ENCODE peak calls at places on chromosomes 5 and 9, in eight cellular contexts. P is lower lobe of right lung, X is PC-9, U is HAP-1, M is fibroblast of lung, V is neuronal stem cell, R is A673, F is mammary epithelial cell. A is an unnamed sample. For H3K9me3, the result is how much of the 10 kb centered on the place peaks cover.

GRCh38 chr9:7258688-7259396 is 501.1 kb downstream of the KDM4C start:
- DNase-seq in P (no peak), X (no peak), U (no peak), M (no peak), V (no peak), R (no peak), F (no peak), A (no peak)

GRCh38 chr5:174872271-174872670 is 147.9 kb downstream of the MSX2 start:
- DNase-seq in P (no peak), X (no peak), U (no peak), M (peak), V (no peak), R (no peak), F (no peak), A (no peak)

GRCh38 chr9:116165912-116166311 is 12.3 kb downstream of the PAPPA start:
- DNase-seq in P (no peak), X (no peak), U (no peak), M (no peak), V (no peak), R (no peak), F (no peak), A (no peak)

GRCh38 chr9:137158625-137159024 is 11.2 kb downstream of the LRRC26 start:
- DNase-seq in P (no peak), X (no peak), U (no peak), M (no peak), V (no peak), R (no peak), F (no peak), A (no peak)

GRCh38 chr5:166648736-166649135 is 1642.7 kb upstream of the WWC1 start:
- DNase-seq in P (no peak), X (no peak), U (no peak), M (no peak), V (no peak), R (no peak), F (no peak), A (no peak)

GRCh38 chr9:112377087-112377486 is 2.8 kb upstream of the HSDL2 start:
- DNase-seq in P (no peak), X (no peak), U (no peak), M (no peak), V (no peak), R (no peak), F (peak), A (no peak)

GRCh38 chr9:124078641-124079040 is 67.1 kb downstream of the LHX2 start:
- DNase-seq in P (no peak), X (peak), U (no peak), M (peak), V (no peak), R (no peak), F (peak), A (no peak)

GRCh38 chr9:38153910-38154291 is 84.9 kb upstream of the SHB start:
- DNase-seq in P (no peak), X (no peak), U (no peak), M (no peak), V (no peak), R (no peak), F (no peak), A (no peak)

GRCh38 chr9:23643656-23644258 is 182.3 kb downstream of the ELAVL2 start:
- DNase-seq in P (no peak), X (no peak), U (no peak), M (peak), V (no peak), R (no peak), F (peak), A (no peak)

GRCh38 chr9:1454980-1455367 is 404.8 kb downstream of the DMRT2 start:
- DNase-seq in P (no peak), X (no peak), U (no peak), M (no peak), V (no peak), R (no peak), F (no peak), A (no peak)

DNA sequence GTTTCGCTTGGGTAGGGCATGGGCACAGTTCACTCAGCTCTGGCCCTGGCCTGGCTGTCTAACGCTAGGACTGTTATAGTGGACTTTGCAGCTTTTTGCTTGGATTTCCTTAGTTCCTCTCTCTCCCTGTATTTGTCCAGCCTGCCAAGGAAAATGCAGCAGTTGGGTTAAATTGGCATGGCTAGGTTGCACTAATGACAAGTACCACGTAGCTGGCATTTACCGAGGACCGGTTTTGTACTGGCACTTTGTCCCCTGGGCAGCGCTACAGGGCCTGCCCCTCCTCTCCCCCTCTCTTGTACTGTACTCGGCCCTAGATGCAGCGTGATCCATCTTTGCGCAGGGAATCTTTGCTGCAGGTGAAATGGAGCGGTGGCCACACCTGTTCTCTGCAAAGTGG is 2.4 kb downstream of the WDR5 start:
- DNase-seq in P (no peak), X (no peak), U (no peak), M (no peak), V (no peak), R (no peak), F (no peak), A (no peak)
- H3K4me3 ChIP-seq in P (no peak), X (no peak), U (no peak), M (peak), V (no peak), R (no peak), F (no peak), A (no peak)

DNA sequence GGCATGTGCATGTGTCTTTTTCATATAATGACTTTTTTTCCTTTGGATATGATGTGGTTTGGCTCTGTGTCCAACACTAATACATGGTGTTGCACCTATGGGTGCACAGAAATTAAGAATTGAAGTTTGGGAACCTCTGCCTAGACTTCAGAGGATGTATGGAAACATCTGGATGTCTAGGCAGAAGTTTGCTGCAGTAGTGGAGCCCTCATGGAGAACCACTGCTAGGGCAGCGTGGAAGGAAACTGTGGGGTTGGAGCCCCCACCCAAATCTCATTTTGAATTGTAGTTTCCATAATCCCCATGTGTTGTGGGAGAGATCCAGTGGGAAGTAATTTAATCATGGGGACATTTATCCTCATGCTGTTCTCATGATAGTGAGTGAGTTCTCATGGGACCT is 235.0 kb upstream of the TRPC7 start:
- DNase-seq in P (no peak), X (no peak), U (no peak), M (no peak), V (no peak), R (no peak), F (no peak), A (no peak)
- H3K9me3 ChIP-seq in P (under half), X (under half), U (under half), M (under half), V (under half), R (under half), F (under half), A (under half)

GRCh38 chr9:133347515-133347984 is 381 bp downstream of the MED22 start:
- DNase-seq in P (peak), X (peak), U (no peak), M (peak), V (peak), R (peak), F (peak), A (no peak)
- H3K4me3 ChIP-seq in P (peak), X (peak), U (peak), M (peak), V (peak), R (peak), F (peak), A (peak)

GRCh38 chr5:178766936-178767912 is 36.8 kb upstream of the ZNF354A start:
- DNase-seq in P (no peak), X (no peak), U (no peak), M (no peak), V (no peak), R (no peak), F (no peak), A (no peak)

GRCh38 chr5:178757410-178757809 is 27.0 kb upstream of the ZNF354A start:
- DNase-seq in P (no peak), X (no peak), U (no peak), M (no peak), V (no peak), R (no peak), F (no peak), A (no peak)

GRCh38 chr5:178762960-178763359 is 32.5 kb upstream of the ZNF354A start:
- DNase-seq in P (no peak), X (no peak), U (no peak), M (no peak), V (no peak), R (no peak), F (no peak), A (no peak)

GRCh38 chr5:178765753-178766300 is 35.4 kb upstream of the ZNF354A start:
- DNase-seq in P (no peak), X (no peak), U (no peak), M (no peak), V (no peak), R (no peak), F (peak), A (no peak)

DNA sequence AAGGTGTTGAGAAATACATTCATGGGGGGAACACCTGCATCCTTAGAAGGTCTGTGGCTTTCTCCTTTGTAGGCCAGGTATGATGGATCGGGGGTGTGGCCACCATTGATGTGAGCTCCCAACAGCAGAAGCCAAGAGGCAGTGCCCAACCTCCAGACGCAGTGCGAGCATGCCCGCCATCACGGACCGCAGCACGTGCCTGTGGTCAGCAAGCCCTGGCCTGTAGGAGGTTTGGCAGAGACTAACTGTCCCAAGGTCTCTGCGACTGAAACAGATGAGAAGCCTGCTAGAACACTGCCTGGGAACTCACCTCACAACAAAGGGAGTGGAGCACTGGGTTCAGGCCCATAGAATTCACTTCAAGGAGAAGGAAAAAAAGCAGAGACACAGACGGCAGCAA is 31.9 kb upstream of the ZNF354A start:
- DNase-seq in P (no peak), X (no peak), U (no peak), M (no peak), V (no peak), R (no peak), F (peak), A (no peak)
- H3K9me3 ChIP-seq in P (under half), X (under half), U (under half), M (under half), V (under half), R (under half), F (under half), A (under half)

DNA sequence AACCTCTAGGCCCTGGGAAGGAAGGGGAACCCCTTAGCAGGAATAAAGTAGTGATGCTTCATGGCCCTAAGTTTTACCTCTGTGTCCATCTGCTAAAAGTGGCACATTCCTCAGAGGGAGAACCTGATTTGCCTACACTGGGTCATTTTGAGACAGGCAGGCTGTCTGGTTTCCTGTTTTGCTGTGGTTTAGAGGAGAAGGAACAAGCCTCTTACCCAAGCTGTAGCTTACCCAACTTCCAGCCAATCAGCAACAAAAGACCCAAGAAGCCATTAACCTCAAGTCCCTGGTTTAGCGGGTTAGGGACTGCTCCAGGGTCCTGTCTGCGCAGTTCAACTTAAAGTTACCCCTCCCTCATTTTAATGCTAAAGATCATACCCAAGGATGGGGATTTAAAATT is 411.0 kb downstream of the MAT2B start:
- DNase-seq in P (no peak), X (no peak), U (no peak), M (peak), V (no peak), R (no peak), F (no peak), A (no peak)
- H3K4me3 ChIP-seq in P (no peak), X (no peak), U (no peak), M (no peak), V (no peak), R (no peak), F (no peak), A (no peak)

DNA sequence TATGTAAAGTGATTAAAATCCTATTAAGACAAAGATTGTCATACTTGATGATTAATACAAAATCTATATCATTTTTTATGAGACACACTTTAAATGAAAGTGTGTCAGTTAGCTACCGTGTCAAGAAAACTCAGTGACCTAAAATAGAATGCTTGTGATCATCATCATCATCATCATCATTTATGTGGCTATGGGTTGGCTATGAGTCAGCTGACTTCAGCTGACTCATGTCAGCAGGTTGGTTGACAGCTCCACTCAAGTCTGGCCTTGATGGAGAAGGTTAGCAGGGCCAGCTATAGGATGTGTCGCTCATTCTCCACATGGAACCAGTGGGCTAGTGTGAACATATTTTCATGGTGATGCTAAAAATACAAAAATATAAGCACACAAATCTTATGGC is 43.8 kb upstream of the ZNF300 start:
- DNase-seq in P (no peak), X (no peak), U (no peak), M (no peak), V (no peak), R (no peak), F (no peak), A (no peak)
- H3K9me3 ChIP-seq in P (half or more), X (half or more), U (under half), M (under half), V (under half), R (half or more), F (half or more), A (under half)

GRCh38 chr5:6450235-6450860 is 1.7 kb downstream of the UBE2QL1 start:
- DNase-seq in P (no peak), X (no peak), U (no peak), M (no peak), V (no peak), R (no peak), F (no peak), A (no peak)
- H3K4me3 ChIP-seq in P (no peak), X (no peak), U (no peak), M (no peak), V (no peak), R (peak), F (no peak), A (peak)

GRCh38 chr5:62328772-62329491 is 22.9 kb downstream of the KIF2A start:
- DNase-seq in P (no peak), X (no peak), U (no peak), M (no peak), V (no peak), R (peak), F (no peak), A (no peak)

GRCh38 chr5:62327138-62327537 is 21.1 kb downstream of the KIF2A start:
- DNase-seq in P (no peak), X (no peak), U (no peak), M (no peak), V (no peak), R (no peak), F (no peak), A (no peak)

GRCh38 chr5:62327627-62328026 is 21.6 kb downstream of the KIF2A start:
- DNase-seq in P (no peak), X (no peak), U (no peak), M (no peak), V (no peak), R (no peak), F (no peak), A (no peak)

GRCh38 chr5:62326702-62327101 is 20.7 kb downstream of the KIF2A start:
- DNase-seq in P (no peak), X (no peak), U (no peak), M (no peak), V (no peak), R (no peak), F (no peak), A (no peak)

DNA sequence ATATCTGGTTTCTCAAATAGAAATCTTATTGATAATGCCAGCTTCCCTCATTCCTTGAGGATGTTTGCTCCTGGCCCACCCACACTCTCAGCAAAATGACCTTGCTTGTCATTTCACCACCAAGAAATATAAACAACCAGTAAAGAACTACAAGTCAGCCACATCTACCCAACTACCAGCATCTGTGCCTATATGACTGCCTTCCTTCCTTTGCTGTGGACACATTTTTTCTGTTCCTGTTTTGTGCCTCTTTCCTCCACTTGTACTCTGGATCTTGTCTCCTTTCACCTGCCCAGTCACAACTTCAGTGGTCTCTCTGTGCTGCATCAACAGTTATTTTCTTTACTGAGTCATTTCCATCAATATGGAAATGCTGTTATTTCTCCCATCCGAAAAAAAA is 20.3 kb downstream of the KIF2A start:
- DNase-seq in P (no peak), X (no peak), U (no peak), M (no peak), V (no peak), R (no peak), F (no peak), A (no peak)
- H3K9me3 ChIP-seq in P (under half), X (under half), U (under half), M (under half), V (under half), R (under half), F (under half), A (under half)

GRCh38 chr9:106970219-106970975 is 107.4 kb downstream of the ZNF462 start:
- DNase-seq in P (no peak), X (no peak), U (peak), M (peak), V (no peak), R (no peak), F (no peak), A (no peak)
- H3K4me3 ChIP-seq in P (no peak), X (no peak), U (peak), M (no peak), V (no peak), R (no peak), F (no peak), A (no peak)